ENCODE peak calls at places on chromosomes 3 and 15, in seven cellular contexts. I is PC-9, N is GM13977, L is HFF-Myc, J is glutamatergic neuron, V is foreskin fibroblast, P is omental fat pad. W is an unnamed sample.

GRCh38 chr3:10935028-10935427 is 57.5 kb upstream of the SLC6A1 start:
- DNase-seq in P (no peak), I (no peak), J (peak), N (no peak), L (no peak), V (no peak), W (no peak)

GRCh38 chr3:147191795-147192385 is 214.5 kb downstream of the ZIC4 start:
- DNase-seq in N (peak), I (peak), V (peak), P (no peak), J (peak), L (peak), W (no peak)

GRCh38 chr15:68158046-68158628 is 47.0 kb downstream of the CALML4 start:
- DNase-seq in I (no peak), N (no peak), V (no peak), P (no peak), L (no peak), J (no peak), W (no peak)

GRCh38 chr3:3464131-3464530 is 284.6 kb upstream of the CRBN start:
- DNase-seq in I (no peak), V (no peak), J (no peak), L (no peak), N (no peak), P (no peak), W (no peak)

GRCh38 chr3:172607305-172608121 is 84.3 kb upstream of the TNFSF10 start:
- DNase-seq in J (no peak), I (no peak), L (peak), N (peak), V (peak), P (no peak), W (no peak)

GRCh38 chr15:52020253-52021085 is 1.4 kb downstream of the MAPK6 start:
- DNase-seq in N (no peak), L (no peak), P (no peak), V (no peak), J (no peak), I (peak), W (no peak)

GRCh38 chr3:178087376-178087775 is 448.9 kb upstream of the KCNMB2 start:
- DNase-seq in I (no peak), P (no peak), V (no peak), J (no peak), N (no peak), L (no peak), W (no peak)

GRCh38 chr3:33717616-33717865 is 513 bp downstream of the CLASP2 start:
- DNase-seq in L (no peak), J (peak), V (peak), I (no peak), N (peak), P (peak), W (peak)

GRCh38 chr3:124411729-124412128 is 318.5 kb upstream of the UMPS start:
- DNase-seq in L (no peak), V (no peak), P (no peak), J (no peak), N (no peak), I (no peak), W (no peak)

GRCh38 chr3:157865449-157865862 is 240.8 kb downstream of the SHOX2 start:
- DNase-seq in J (peak), I (peak), V (no peak), N (peak), L (no peak), P (no peak), W (peak)

GRCh38 chr3:137787520-137787919 is 23.4 kb downstream of the SOX14 start:
- DNase-seq in I (no peak), P (no peak), N (no peak), L (no peak), V (no peak), J (no peak), W (no peak)

GRCh38 chr15:33729648-33730047 is 238.6 kb upstream of the CHRM5 start:
- DNase-seq in J (no peak), I (peak), N (no peak), P (no peak), V (no peak), L (no peak), W (no peak)

GRCh38 chr3:188686319-188686718 is 485.5 kb upstream of the TPRG1 start:
- DNase-seq in I (no peak), N (no peak), J (no peak), P (no peak), L (no peak), V (no peak), W (no peak)

GRCh38 chr15:90165659-90166489 is 35.3 kb upstream of the SEMA4B start:
- DNase-seq in I (peak), V (peak), P (peak), N (no peak), J (no peak), L (peak), W (peak)

GRCh38 chr3:113532698-113533533 is 561 bp downstream of the SIDT1 start:
- DNase-seq in P (no peak), I (no peak), J (peak), V (no peak), N (peak), L (no peak), W (peak)

GRCh38 chr3:190105876-190106275 is 14.8 kb downstream of the P3H2 start:
- DNase-seq in N (no peak), L (no peak), I (no peak), J (no peak), P (no peak), V (no peak), W (no peak)

GRCh38 chr3:134087046-134087974 is 57.6 kb upstream of the SLCO2A1 start:
- DNase-seq in N (no peak), L (no peak), V (no peak), J (no peak), I (no peak), P (no peak), W (no peak)

GRCh38 chr15:39466428-39466827 is 114.5 kb upstream of the THBS1 start:
- DNase-seq in L (peak), V (peak), P (no peak), I (no peak), N (no peak), J (no peak), W (no peak)

GRCh38 chr3:127547761-127548605 is 42.5 kb downstream of the TPRA1 start:
- DNase-seq in I (peak), J (peak), P (peak), V (peak), N (peak), L (no peak), W (peak)

GRCh38 chr3:38555926-38556325 is 59.8 kb downstream of the EXOG start:
- DNase-seq in V (no peak), J (no peak), I (no peak), N (no peak), L (no peak), P (no peak), W (no peak)

GRCh38 chr3:97235611-97236315 is 421.4 kb downstream of the EPHA6 start:
- DNase-seq in N (no peak), J (no peak), I (no peak), P (no peak), L (no peak), V (no peak), W (no peak)

GRCh38 chr15:45140851-45141250 is 11.1 kb downstream of the DUOX1 start:
- DNase-seq in L (no peak), N (no peak), V (no peak), I (no peak), J (no peak), P (no peak), W (no peak)

GRCh38 chr3:51538459-51539290 is at the start of gene RAD54L2:
- DNase-seq in J (peak), L (peak), N (peak), P (peak), V (peak), I (peak), W (peak)

GRCh38 chr3:54032598-54032997 is 89.8 kb upstream of the CACNA2D3 start:
- DNase-seq in N (no peak), J (no peak), I (no peak), V (no peak), L (no peak), P (no peak), W (no peak)

GRCh38 chr3:62718515-62719320 is 156.5 kb downstream of the CADPS start:
- DNase-seq in P (no peak), L (no peak), V (no peak), J (peak), I (no peak), N (no peak), W (no peak)

GRCh38 chr3:195240171-195240701 is 30.7 kb downstream of the XXYLT1 start:
- DNase-seq in I (no peak), N (no peak), L (no peak), J (no peak), V (no peak), P (peak), W (peak)

GRCh38 chr3:51967384-51968174 is at the start of gene PCBP4:
- DNase-seq in N (peak), I (peak), P (no peak), L (no peak), J (peak), V (no peak), W (peak)

GRCh38 chr15:43974852-43975251 is 148.1 kb downstream of the WDR76 start:
- DNase-seq in J (no peak), L (no peak), N (peak), V (no peak), P (no peak), I (peak), W (no peak)

GRCh38 chr15:42184313-42184712 is 23.8 kb downstream of the VPS39 start:
- DNase-seq in V (no peak), P (no peak), J (no peak), I (no peak), N (peak), L (no peak), W (no peak)

GRCh38 chr15:85307687-85308045 is 72.7 kb upstream of the AKAP13 start:
- DNase-seq in N (no peak), L (no peak), I (no peak), V (no peak), J (no peak), P (no peak), W (no peak)

GRCh38 chr3:192831111-192831644 is 86.5 kb downstream of the MB21D2 start:
- DNase-seq in J (no peak), V (peak), I (no peak), L (no peak), P (no peak), N (no peak), W (no peak)

DNA sequence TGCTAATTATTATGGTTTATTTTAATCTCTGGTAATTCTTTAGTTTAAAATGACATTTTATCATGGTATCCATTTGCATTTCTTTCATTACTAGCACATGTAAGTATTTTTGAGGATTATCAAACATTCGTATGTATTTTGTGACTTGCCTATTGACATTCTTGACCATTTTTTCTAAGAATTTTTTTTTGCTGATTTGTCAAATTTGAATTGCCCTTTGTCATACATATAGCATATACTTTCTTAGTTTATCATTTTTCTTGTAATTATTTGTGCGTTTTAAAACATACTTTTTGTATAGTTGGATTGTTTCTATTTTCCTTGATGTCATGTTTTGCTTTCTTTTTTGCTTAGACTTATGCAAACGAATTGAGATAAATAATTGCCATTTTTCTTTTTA is 358.5 kb upstream of the RBMS3 start:
- DNase-seq in P (no peak), I (no peak), J (no peak), N (no peak), L (no peak), V (no peak), W (no peak)
- TF ChIP-seq CTCF in P (no peak), I (no peak), J (no peak), N (no peak), L (no peak), V (no peak), W (no peak)

GRCh38 chr3:29283739-29284138 is 2.9 kb downstream of the RBMS3 start:
- DNase-seq in L (no peak), I (no peak), N (no peak), V (no peak), P (no peak), J (no peak), W (no peak)

GRCh38 chr3:29282431-29283296 is 1.8 kb downstream of the RBMS3 start:
- DNase-seq in L (no peak), J (no peak), V (peak), I (no peak), P (no peak), N (no peak), W (no peak)

GRCh38 chr3:29285356-29286070 is 4.6 kb downstream of the RBMS3 start:
- DNase-seq in J (no peak), P (no peak), N (no peak), V (no peak), I (no peak), L (no peak), W (no peak)

GRCh38 chr3:29283297-29283681 is 2.4 kb downstream of the RBMS3 start:
- DNase-seq in V (no peak), N (no peak), P (no peak), I (no peak), J (no peak), L (no peak), W (no peak)

DNA sequence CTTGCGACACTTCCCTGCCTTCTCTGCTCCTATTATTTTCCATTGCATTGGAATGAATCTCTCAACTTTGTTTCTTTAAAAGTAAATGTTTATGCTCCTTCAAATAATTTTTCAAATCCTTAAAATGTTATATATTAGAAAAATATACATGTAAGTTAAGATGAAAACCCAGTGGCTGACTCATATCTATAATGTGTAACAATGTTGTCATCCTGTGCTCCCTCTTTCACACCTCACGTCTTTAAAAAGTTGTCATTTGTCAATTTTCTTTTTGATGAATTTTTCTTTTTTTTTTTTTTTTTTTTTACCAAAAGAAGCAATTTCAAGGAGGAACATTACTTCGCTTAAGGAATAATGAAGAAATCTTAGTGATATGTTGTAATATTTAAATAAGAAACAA is 3.7 kb downstream of the RBMS3 start:
- DNase-seq in N (no peak), P (no peak), L (no peak), I (no peak), V (no peak), J (no peak), W (no peak)
- TF ChIP-seq CTCF in N (no peak), P (no peak), L (no peak), I (no peak), V (no peak), J (no peak), W (no peak)

GRCh38 chr3:197521277-197522182 is 34.2 kb downstream of the BDH1 start:
- DNase-seq in P (no peak), I (no peak), J (no peak), N (no peak), L (no peak), V (no peak), W (no peak)

GRCh38 chr3:197518794-197519451 is 36.8 kb downstream of the BDH1 start:
- DNase-seq in J (no peak), P (no peak), V (no peak), L (no peak), N (no peak), I (no peak), W (peak)

GRCh38 chr3:197520311-197521276 is 35.2 kb downstream of the BDH1 start:
- DNase-seq in L (no peak), I (peak), N (no peak), V (peak), J (peak), P (no peak), W (peak)

GRCh38 chr3:197522183-197522715 is 33.5 kb downstream of the BDH1 start:
- DNase-seq in N (no peak), L (no peak), V (no peak), I (no peak), J (no peak), P (no peak), W (peak)

GRCh38 chr3:197519801-197520211 is 36.0 kb downstream of the BDH1 start:
- DNase-seq in I (no peak), V (no peak), J (peak), P (no peak), N (no peak), L (no peak), W (no peak)
- TF ChIP-seq CTCF in I (no peak), V (no peak), J (no peak), P (no peak), N (no peak), L (no peak), W (no peak)

GRCh38 chr15:70150405-70150747 is 52.7 kb upstream of the TLE3 start:
- DNase-seq in I (no peak), J (no peak), N (no peak), L (no peak), P (no peak), V (no peak), W (no peak)

GRCh38 chr15:70153948-70154439 is 56.3 kb upstream of the TLE3 start:
- DNase-seq in V (no peak), N (no peak), J (no peak), P (peak), L (no peak), I (no peak), W (no peak)

GRCh38 chr15:70151008-70151407 is 53.3 kb upstream of the TLE3 start:
- DNase-seq in V (no peak), N (no peak), P (no peak), L (no peak), I (no peak), J (no peak), W (no peak)

GRCh38 chr15:70151441-70151840 is 53.7 kb upstream of the TLE3 start:
- DNase-seq in V (no peak), P (no peak), J (no peak), I (no peak), L (no peak), N (no peak), W (no peak)

DNA sequence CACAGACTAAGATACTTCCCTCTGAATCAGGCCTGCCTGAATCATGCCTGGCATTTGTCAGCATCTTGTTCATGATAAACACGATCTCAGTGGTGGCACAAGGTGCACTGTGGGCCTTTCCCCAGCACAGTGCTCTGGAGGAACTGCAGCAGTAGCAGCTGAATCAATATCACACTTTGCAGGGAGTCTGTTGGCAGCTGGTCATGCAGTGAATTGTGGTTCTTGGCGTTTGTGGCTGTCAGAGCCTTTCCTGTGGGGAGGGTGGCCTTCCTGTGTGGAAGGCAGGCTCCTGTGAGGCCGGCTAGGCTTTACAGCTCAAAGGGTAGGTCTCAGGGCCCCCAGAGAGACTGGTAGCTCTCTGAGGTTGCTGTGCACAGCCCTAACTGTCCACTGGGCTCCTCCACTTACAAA is 54.4 kb upstream of the TLE3 start:
- DNase-seq in L (no peak), P (peak), J (peak), I (no peak), V (no peak), N (no peak), W (no peak)
- TF ChIP-seq CTCF in L (no peak), P (no peak), J (no peak), I (no peak), V (no peak), N (no peak), W (no peak)